ENCODE peak calls at places on chromosomes 12 and 14, in four cellular contexts. F, Y, N and E are unnamed samples.

GRCh38 chr14:99543985-99544384 is 60.0 kb downstream of the CCDC85C start:
- DNase-seq in Y (no peak), N (no peak), F (no peak), E (no peak)

GRCh38 chr12:90989617-90990232 is 15.0 kb downstream of the EPYC start:
- DNase-seq in Y (no peak), N (no peak), F (no peak), E (no peak)

GRCh38 chr12:122099856-122100255 is 21.3 kb downstream of the MLXIP start:
- DNase-seq in F (no peak), N (no peak), Y (no peak), E (no peak)

GRCh38 chr14:22311625-22312024 is 277.4 kb downstream of the DAD1 start:
- DNase-seq in N (no peak), Y (no peak), F (no peak), E (no peak)

GRCh38 chr14:65421201-65421981 is 8.9 kb downstream of the FUT8 start:
- DNase-seq in N (no peak), F (peak; percentile 40), Y (no peak), E (no peak)

GRCh38 chr14:90034835-90035525 is 26.8 kb upstream of the KCNK13 start:
- DNase-seq in F (no peak), Y (no peak), N (no peak), E (no peak)

GRCh38 chr12:47735649-47736048 is 10.4 kb upstream of the ENDOU start:
- DNase-seq in N (no peak), F (no peak), Y (no peak), E (peak; percentile 28)

GRCh38 chr14:32134448-32135070 is 57.5 kb downstream of the ARHGAP5 start:
- DNase-seq in Y (no peak), F (peak; percentile 52), N (no peak), E (peak; percentile 26)

GRCh38 chr12:107320929-107321618 is 227.7 kb upstream of the CRY1 start:
- DNase-seq in Y (peak; percentile 9), F (peak; percentile 84), N (peak; percentile 79), E (peak; percentile 36)

GRCh38 chr12:75602111-75602510 is 90.7 kb upstream of the KRR1 start:
- DNase-seq in F (no peak), N (no peak), Y (no peak), E (no peak)

GRCh38 chr12:95116773-95117172 is 43.4 kb upstream of the NR2C1 start:
- DNase-seq in Y (no peak), F (peak; percentile 98), N (no peak), E (peak; percentile 96)

GRCh38 chr14:94005324-94005723 is 8.2 kb downstream of the CCDC197 start:
- DNase-seq in F (no peak), Y (no peak), N (no peak), E (no peak)

GRCh38 chr14:60862283-60862682 is 118.6 kb downstream of the TRMT5 start:
- DNase-seq in N (peak; percentile 6), Y (no peak), F (peak; percentile 14), E (no peak)

GRCh38 chr14:65044596-65044959 is 57.7 kb downstream of the MAX start:
- DNase-seq in N (peak; percentile 94), Y (peak; percentile 18), F (no peak), E (no peak)

GRCh38 chr12:83092101-83092500 is 405.4 kb downstream of the TMTC2 start:
- DNase-seq in Y (no peak), N (no peak), F (no peak), E (no peak)

GRCh38 chr12:6867407-6868210 is at the start of gene TPI1:
- DNase-seq in F (peak; percentile 72), N (peak; percentile 82), Y (peak; percentile 92), E (peak; percentile 84)

GRCh38 chr12:15522574-15523187 is 200.4 kb downstream of the PTPRO start:
- DNase-seq in N (no peak), F (peak; percentile 39), Y (no peak), E (peak; percentile 49)

GRCh38 chr12:47317182-47317915 is 237.6 kb upstream of the AMIGO2 start:
- DNase-seq in F (no peak), N (no peak), Y (no peak), E (no peak)

GRCh38 chr12:86456241-86456640 is 200.1 kb upstream of the MGAT4C start:
- DNase-seq in Y (no peak), F (peak; percentile 0), N (no peak), E (no peak)

GRCh38 chr12:122852336-122853275 is 17.3 kb downstream of the HIP1R start:
- DNase-seq in N (no peak), F (no peak), Y (peak; percentile 83), E (no peak)

GRCh38 chr12:10067942-10068341 is 30.8 kb downstream of the CLEC1A start:
- DNase-seq in Y (no peak), F (peak; percentile 11), N (no peak), E (no peak)

GRCh38 chr12:2301531-2302461 is 249.0 kb downstream of the CACNA1C start:
- DNase-seq in N (no peak), Y (no peak), F (peak; percentile 20), E (no peak)

GRCh38 chr12:1777798-1778197 is 42.6 kb upstream of the LRTM2 start:
- DNase-seq in F (peak; percentile 58), Y (no peak), N (no peak), E (peak; percentile 55)

GRCh38 chr14:76936483-76936882 is 92.0 kb downstream of the IRF2BPL start:
- DNase-seq in F (no peak), Y (no peak), N (no peak), E (no peak)

GRCh38 chr12:115710104-115710564 is 567.4 kb downstream of the MED13L start:
- DNase-seq in N (no peak), F (peak; percentile 21), Y (no peak), E (peak; percentile 14)

GRCh38 chr12:113467514-113468364 is 3.9 kb downstream of the LHX5 start:
- DNase-seq in Y (no peak), N (no peak), F (peak; percentile 39), E (no peak)

GRCh38 chr12:70190252-70191010 is 52.8 kb upstream of the CNOT2 start:
- DNase-seq in Y (no peak), F (peak; percentile 32), N (no peak), E (peak; percentile 4)

GRCh38 chr14:52706286-52706685 is 714 bp upstream of the PSMC6 start:
- DNase-seq in N (peak; percentile 32), Y (no peak), F (no peak), E (no peak)

GRCh38 chr14:87813211-87813610 is 179.8 kb downstream of the GALC start:
- DNase-seq in F (no peak), Y (no peak), N (no peak), E (no peak)

GRCh38 chr14:55097894-55098560 is 31.0 kb upstream of the LGALS3 start:
- DNase-seq in N (no peak), Y (no peak), F (peak; percentile 63), E (no peak)

GRCh38 chr12:1799068-1799881 is 21.1 kb upstream of the LRTM2 start:
- DNase-seq in Y (no peak), N (no peak), F (no peak), E (no peak)

GRCh38 chr12:55847033-55847432 is 4.3 kb upstream of the MMP19 start:
- DNase-seq in N (peak; percentile 36), Y (no peak), F (peak; percentile 32), E (no peak)

GRCh38 chr14:96400495-96400894 is 8.6 kb downstream of the AK7 start:
- DNase-seq in N (no peak), F (no peak), Y (peak; percentile 57), E (no peak)
- H3K27ac ChIP-seq in N (no peak overlapping the region), F (no peak overlapping the region), Y (peak overlapping the region; percentile 78), E (no peak overlapping the region)

GRCh38 chr12:110658882-110659281 is 30.0 kb downstream of the HVCN1 start:
- DNase-seq in N (no peak), F (no peak), Y (no peak), E (no peak)

GRCh38 chr12:110656071-110656655 is 32.8 kb downstream of the HVCN1 start:
- DNase-seq in Y (no peak), F (no peak), N (no peak), E (no peak)

GRCh38 chr12:110657747-110658146 is 31.2 kb downstream of the HVCN1 start:
- DNase-seq in Y (peak; percentile 8), F (no peak), N (no peak), E (no peak)

GRCh38 chr12:110661337-110661972 is 27.5 kb downstream of the HVCN1 start:
- DNase-seq in N (no peak), Y (no peak), F (no peak), E (no peak)

GRCh38 chr12:110658242-110658641 is 30.7 kb downstream of the HVCN1 start:
- DNase-seq in F (no peak), Y (no peak), N (no peak), E (no peak)
- TF ChIP-seq CTCF in F (no peak), Y (no peak), N (no peak), E (no peak)

GRCh38 chr14:102508410-102508773 is 1.2 kb downstream of the ANKRD9 start:
- DNase-seq in Y (no peak), F (no peak), N (no peak), E (peak; percentile 82)

GRCh38 chr14:102507026-102507860 is 2.3 kb downstream of the ANKRD9 start:
- DNase-seq in F (no peak), Y (no peak), N (no peak), E (no peak)

GRCh38 chr14:102508774-102509743 is 517 bp downstream of the ANKRD9 start:
- DNase-seq in Y (peak; percentile 69), F (no peak), N (no peak), E (no peak)

GRCh38 chr14:102506599-102506871 is 3.0 kb downstream of the ANKRD9 start:
- DNase-seq in F (no peak), Y (no peak), N (no peak), E (no peak)

DNA sequence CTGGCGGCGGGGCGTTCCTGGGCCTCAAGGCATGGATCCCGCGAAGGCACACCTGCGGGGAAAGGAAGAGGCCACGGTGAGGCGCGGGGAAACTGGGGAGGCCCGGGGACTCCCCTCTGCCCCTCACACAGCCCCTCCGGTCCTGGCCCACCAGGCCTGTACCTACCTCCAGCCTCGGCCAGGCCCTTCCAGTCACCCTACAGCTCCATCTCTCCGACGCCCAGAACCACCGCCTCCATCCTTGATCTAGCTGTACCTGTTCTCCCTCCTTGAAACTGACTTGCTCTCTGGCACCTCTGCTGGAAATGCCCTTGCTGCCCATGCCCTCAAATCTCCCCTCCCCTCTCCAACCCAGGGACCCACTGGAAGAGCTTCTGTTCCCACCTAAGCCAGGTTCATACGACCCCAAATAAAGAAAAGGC is 1.7 kb downstream of the ANKRD9 start:
- DNase-seq in F (no peak), Y (no peak), N (no peak), E (no peak)
- H3K27ac ChIP-seq in F (no peak overlapping the region), Y (peak overlapping the region; percentile 92), N (no peak overlapping the region), E (peak overlapping the region; percentile 100)

GRCh38 chr14:104746071-104746545 is 6.8 kb upstream of the SIVA1 start:
- DNase-seq in N (no peak), F (no peak), Y (no peak), E (no peak)

GRCh38 chr14:104745431-104745830 is 7.5 kb upstream of the SIVA1 start:
- DNase-seq in Y (no peak), F (no peak), N (no peak), E (no peak)

GRCh38 chr14:104747876-104748275 is 5.1 kb upstream of the SIVA1 start:
- DNase-seq in Y (no peak), N (no peak), F (no peak), E (no peak)

GRCh38 chr14:104749111-104749649 is 3.8 kb upstream of the SIVA1 start:
- DNase-seq in N (no peak), Y (peak; percentile 77), F (peak; percentile 68), E (peak; percentile 55)

DNA sequence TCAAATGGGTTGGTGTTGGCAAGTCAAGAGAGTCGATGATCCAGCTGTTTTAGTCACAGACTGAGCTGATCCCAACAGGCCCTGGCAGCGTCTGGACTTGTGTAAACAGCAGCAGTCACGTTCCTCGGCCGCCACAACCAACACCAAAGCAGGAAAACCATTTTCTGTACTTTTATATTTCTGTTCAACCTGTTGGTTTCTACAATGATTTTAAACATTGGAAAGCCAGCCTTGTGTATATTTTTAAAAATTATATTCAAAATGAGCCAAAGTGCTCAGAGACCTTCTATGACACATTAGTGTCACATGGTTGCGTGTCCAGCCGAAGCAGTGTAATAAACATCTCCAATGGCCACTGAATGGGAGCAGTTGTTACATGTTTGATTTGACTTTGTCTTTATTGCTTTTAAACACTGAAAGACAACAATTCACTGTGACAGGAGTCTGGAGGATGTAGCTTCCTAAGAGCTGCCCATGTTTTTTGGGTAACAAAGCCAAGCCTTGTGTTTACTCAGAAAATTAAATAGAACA is 5.9 kb upstream of the SIVA1 start:
- DNase-seq in F (peak; percentile 76), Y (no peak), N (no peak), E (no peak)
- TF ChIP-seq CTCF in F (no peak), Y (no peak), N (no peak), E (no peak)